ENCODE peak calls at places on chromosomes 13 and 19, in seven cellular contexts. C is BJ, Y is HCT116, T is ascending aorta, W is BE2C, O is fibroblast of lung, Z is heart right ventricle. N is an unnamed sample.

GRCh38 chr13:24115671-24116070 is 44.8 kb upstream of the SPATA13 start:
- DNase-seq in O (no peak), C (no peak), Y (no peak), T (no peak), W (no peak), Z (no peak), N (no peak)

GRCh38 chr13:61954092-61954491 is 538.4 kb upstream of the PCDH20 start:
- DNase-seq in C (no peak), O (peak), Y (peak), W (no peak), Z (no peak), T (no peak), N (no peak)

GRCh38 chr13:32409561-32410440 is 18.1 kb downstream of the N4BP2L1 start:
- DNase-seq in O (peak), Y (no peak), Z (peak), C (no peak), T (peak), W (peak), N (no peak)

GRCh38 chr19:3431760-3432397 is 48.4 kb downstream of the SMIM24 start:
- DNase-seq in Z (no peak), W (no peak), C (no peak), T (no peak), O (no peak), Y (no peak), N (no peak)

GRCh38 chr13:110348309-110348625 is 41.2 kb downstream of the COL4A2 start:
- DNase-seq in Y (no peak), O (no peak), C (no peak), T (no peak), Z (no peak), W (no peak), N (no peak)

GRCh38 chr19:9970481-9970880 is 34.2 kb upstream of the OLFM2 start:
- DNase-seq in T (no peak), O (no peak), C (no peak), W (no peak), Y (no peak), Z (no peak), N (no peak)

GRCh38 chr13:85833938-85834337 is 34.7 kb upstream of the SLITRK6 start:
- DNase-seq in O (no peak), Z (no peak), C (no peak), Y (no peak), W (no peak), T (no peak), N (no peak)

GRCh38 chr19:46351241-46352041 is 4.6 kb downstream of the PPP5C start:
- DNase-seq in O (peak), Y (no peak), C (no peak), Z (no peak), T (peak), W (peak), N (no peak)

GRCh38 chr13:26112843-26113242 is 61.0 kb upstream of the SHISA2 start:
- DNase-seq in T (no peak), W (no peak), C (no peak), O (peak), Y (no peak), Z (no peak), N (no peak)

GRCh38 chr19:2561895-2562294 is 86.0 kb downstream of the GADD45B start:
- DNase-seq in O (no peak), Y (no peak), W (no peak), T (no peak), Z (no peak), C (no peak), N (no peak)

GRCh38 chr13:40777166-40777956 is 6.4 kb upstream of the MRPS31 start:
- DNase-seq in T (no peak), Y (peak), W (peak), C (no peak), Z (peak), O (peak), N (no peak)

GRCh38 chr13:51122868-51123267 is 11.8 kb upstream of the C13orf42 start:
- DNase-seq in T (no peak), C (no peak), Z (no peak), Y (no peak), W (no peak), O (no peak), N (no peak)

GRCh38 chr19:28539759-28540158 is 673.2 kb downstream of the UQCRFS1 start:
- DNase-seq in W (no peak), O (no peak), Y (no peak), Z (no peak), C (no peak), T (no peak), N (no peak)
- TF ChIP-seq CTCF in W (no peak), O (no peak), Y (no peak), Z (no peak), C (no peak), T (no peak), N (no peak)

DNA sequence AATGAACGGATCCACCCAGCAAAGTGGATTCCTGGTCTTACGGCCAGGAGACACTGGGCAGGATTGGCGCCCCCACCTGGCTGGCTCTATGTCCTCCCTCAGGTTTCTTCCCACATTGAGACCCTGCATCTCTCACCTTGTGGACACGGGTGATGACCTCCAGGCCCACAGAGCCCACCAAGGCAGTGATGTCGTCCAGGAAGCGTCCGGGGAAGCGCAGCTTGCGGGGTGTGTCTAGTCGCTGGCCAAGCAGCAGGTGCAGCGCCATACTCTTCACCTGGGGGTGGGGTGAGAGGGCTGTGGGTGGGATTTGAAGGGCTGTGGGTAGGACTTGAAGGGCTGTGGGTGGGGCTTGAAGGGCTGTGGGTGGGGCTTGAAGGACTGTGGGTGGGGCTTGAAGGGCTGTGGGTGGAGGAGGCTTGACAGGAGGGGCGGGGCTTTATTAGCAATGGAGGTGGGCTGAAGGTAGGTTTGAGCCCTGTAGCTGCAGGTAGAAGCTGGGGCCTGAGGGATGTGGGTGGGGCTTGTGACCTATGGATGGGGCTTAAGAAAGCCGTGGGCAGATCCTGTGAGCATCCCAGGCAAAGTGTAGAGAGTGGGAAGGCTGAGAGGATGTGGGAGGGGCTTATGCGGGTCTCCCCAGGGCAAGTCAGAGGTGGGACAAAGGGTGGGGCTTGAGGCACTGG is 12.1 kb upstream of the ANGPTL8 start:
- DNase-seq in O (no peak), Z (no peak), C (no peak), T (no peak), W (peak), Y (peak), N (no peak)
- TF ChIP-seq CTCF in O (no peak), Z (no peak), C (peak), T (no peak), W (peak), Y (peak), N (peak)

GRCh38 chr13:36476661-36477060 is 44.4 kb downstream of the CCNA1 start:
- DNase-seq in W (no peak), Z (no peak), O (no peak), Y (no peak), T (no peak), C (no peak), N (no peak)

GRCh38 chr13:36480726-36481485 is 48.6 kb downstream of the CCNA1 start:
- DNase-seq in W (no peak), T (no peak), O (no peak), Y (no peak), Z (no peak), C (no peak), N (no peak)

GRCh38 chr13:36475468-36475867 is 43.2 kb downstream of the CCNA1 start:
- DNase-seq in Z (no peak), W (no peak), C (no peak), Y (no peak), O (peak), T (no peak), N (no peak)
- TF ChIP-seq CTCF in Z (no peak), W (peak), C (no peak), Y (no peak), O (no peak), T (no peak), N (peak)

GRCh38 chr19:57357406-57357805 is 5.9 kb upstream of the TRAPPC2B start:
- DNase-seq in C (no peak), Y (no peak), T (no peak), Z (no peak), O (no peak), W (no peak), N (no peak)

GRCh38 chr19:57350877-57351805 is at the start of gene ZNF304:
- DNase-seq in C (peak), T (peak), Y (peak), O (peak), Z (peak), W (peak), N (peak)

GRCh38 chr19:57355916-57356315 is 4.8 kb downstream of the ZNF304 start:
- DNase-seq in W (no peak), Z (no peak), Y (no peak), T (no peak), C (no peak), O (no peak), N (no peak)

GRCh38 chr19:57348136-57348535 is 2.9 kb upstream of the ZNF304 start:
- DNase-seq in W (no peak), T (no peak), O (peak), C (peak), Z (no peak), Y (no peak), N (no peak)

DNA sequence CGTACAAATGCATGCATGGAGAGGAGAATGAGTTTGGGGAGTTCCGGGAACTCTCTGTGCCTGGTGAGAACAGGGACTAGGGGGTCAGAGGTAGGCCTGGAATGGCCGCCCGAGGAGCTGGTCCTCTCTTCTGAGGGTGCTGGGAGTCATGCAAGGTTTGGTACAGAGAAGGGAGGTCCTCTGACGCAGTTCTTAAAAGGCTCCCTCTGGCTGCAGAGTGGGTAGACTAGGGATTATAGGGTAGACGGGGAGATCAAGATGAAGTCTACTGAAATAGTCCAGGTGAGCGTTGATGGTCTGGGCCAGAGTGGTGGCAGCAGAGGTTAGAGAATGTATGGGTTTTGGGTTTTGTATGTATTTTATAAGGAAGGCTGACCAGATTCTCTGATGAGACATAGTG is 796 bp downstream of the ZNF304 start:
- DNase-seq in T (no peak), Y (no peak), Z (no peak), O (no peak), W (no peak), C (no peak), N (no peak)
- TF ChIP-seq CTCF in T (no peak), Y (no peak), Z (no peak), O (no peak), W (no peak), C (no peak), N (peak)